ENCODE peak calls at places on chromosomes 3 and 15, in five cellular contexts. H is PC-3; U is endodermal cell; I is heart right ventricle; O is naive thymus-derived CD4-positive, alpha-beta T cell. Z is an unnamed sample.

GRCh38 chr15:53580371-53580770 is 179.1 kb downstream of the WDR72 start:
- DNase-seq in H (no peak), O (no peak), U (no peak), I (no peak), Z (no peak)

GRCh38 chr3:139759470-139759869 is 81.7 kb upstream of the NMNAT3 start:
- DNase-seq in O (no peak), H (no peak), U (no peak), I (no peak), Z (no peak)

GRCh38 chr3:129059311-129059975 is 1.1 kb upstream of the GP9 start:
- DNase-seq in O (no peak), I (no peak), U (peak), H (no peak), Z (no peak)

GRCh38 chr3:53311882-53312281 is 35.5 kb downstream of the DCP1A start:
- DNase-seq in I (no peak), U (no peak), O (no peak), H (no peak), Z (no peak)

GRCh38 chr3:43995078-43995928 is 246.4 kb upstream of the TOPAZ1 start:
- DNase-seq in H (peak), U (peak), O (no peak), I (no peak), Z (no peak)

GRCh38 chr3:76474632-76475031 is 565.3 kb upstream of the ROBO2 start:
- DNase-seq in I (no peak), U (no peak), H (no peak), O (no peak), Z (no peak)

GRCh38 chr3:2568073-2568671 is 469.5 kb downstream of the CNTN4 start:
- DNase-seq in H (no peak), U (no peak), O (no peak), I (no peak), Z (no peak)

GRCh38 chr3:99172736-99173657 is 271.5 kb upstream of the DCBLD2 start:
- DNase-seq in I (no peak), U (peak), H (peak), O (no peak), Z (peak)

GRCh38 chr3:97815149-97815917 is 6.5 kb upstream of the CRYBG3 start:
- DNase-seq in U (no peak), H (peak), O (peak), I (no peak), Z (no peak)

GRCh38 chr3:156389151-156389760 is 165.7 kb downstream of the SSR3 start:
- DNase-seq in H (no peak), U (no peak), I (peak), O (no peak), Z (no peak)

GRCh38 chr3:32321095-32321835 is 70.4 kb upstream of the CMTM7 start:
- DNase-seq in U (peak), I (peak), H (no peak), O (no peak), Z (no peak)

GRCh38 chr15:39478996-39479395 is 101.9 kb upstream of the THBS1 start:
- DNase-seq in H (no peak), U (no peak), I (no peak), O (no peak), Z (no peak)

GRCh38 chr15:66565731-66566130 is at the start of gene LCTL:
- DNase-seq in O (no peak), U (peak), H (peak), I (no peak), Z (no peak)

GRCh38 chr15:79430901-79431635 is 1.1 kb upstream of the MINAR1 start:
- DNase-seq in I (no peak), U (peak), O (no peak), H (no peak), Z (no peak)

GRCh38 chr3:37753428-37753827 is 108.3 kb upstream of the CTDSPL start:
- DNase-seq in U (no peak), H (peak), O (no peak), I (no peak), Z (peak)

GRCh38 chr15:99475754-99476412 is 89.9 kb upstream of the MEF2A start:
- DNase-seq in I (no peak), U (no peak), O (no peak), H (no peak), Z (no peak)

GRCh38 chr15:99472416-99473145 is 93.2 kb upstream of the MEF2A start:
- DNase-seq in I (no peak), U (no peak), H (no peak), O (no peak), Z (no peak)

GRCh38 chr15:99474981-99475753 is 90.6 kb upstream of the MEF2A start:
- DNase-seq in O (no peak), H (no peak), U (no peak), I (peak), Z (no peak)

GRCh38 chr15:99476413-99477222 is 89.2 kb upstream of the MEF2A start:
- DNase-seq in I (peak), O (peak), U (no peak), H (peak), Z (peak)

DNA sequence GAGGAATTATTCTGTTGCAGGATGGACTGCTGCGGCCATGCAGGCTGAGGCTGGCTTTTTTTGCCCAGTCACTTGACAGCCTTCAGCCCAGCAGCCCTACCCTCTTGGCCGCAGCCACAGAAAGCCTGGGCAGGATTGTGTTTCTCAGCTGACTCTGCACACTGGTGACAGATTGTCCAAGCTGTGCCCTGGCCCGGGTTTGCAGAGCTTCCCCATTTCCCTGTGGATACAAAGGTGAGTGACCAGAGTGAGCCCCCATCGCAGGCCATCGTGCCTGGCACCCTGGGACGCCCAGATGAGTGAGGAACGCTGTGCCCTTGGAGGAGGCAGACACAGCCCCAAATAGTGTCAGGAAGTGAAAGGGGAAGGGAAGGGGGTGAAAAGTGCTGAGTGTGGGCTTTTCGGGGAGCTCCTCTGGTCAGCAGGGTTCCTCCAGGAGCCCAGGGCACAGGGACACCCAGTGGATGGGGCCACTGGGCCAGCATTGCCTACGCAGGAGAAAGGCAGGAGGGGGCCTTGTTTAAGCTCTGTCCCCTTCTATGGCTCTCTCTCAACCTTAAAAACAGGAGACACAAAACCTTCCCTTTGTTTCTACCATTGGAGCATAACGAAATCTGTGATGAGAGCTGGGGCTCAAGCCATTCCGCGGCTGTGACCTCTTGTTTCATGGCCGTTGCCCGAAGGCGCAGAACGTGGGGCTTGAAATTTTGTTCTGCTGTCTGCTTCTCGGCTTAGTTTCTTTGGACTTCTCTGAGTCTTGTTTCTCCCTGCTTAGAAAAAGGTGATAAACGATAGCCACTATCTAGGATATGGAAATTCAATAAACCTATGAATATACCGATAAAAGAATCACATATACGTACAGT is 91.5 kb upstream of the MEF2A start:
- DNase-seq in I (peak), U (no peak), O (no peak), H (no peak), Z (no peak)
- H3K27ac ChIP-seq in I (peak), U (peak), O (no peak), H (no peak), Z (no peak)

GRCh38 chr3:150757364-150757763 is 5.6 kb downstream of the SIAH2 start:
- DNase-seq in H (no peak), I (no peak), U (no peak), O (no peak), Z (no peak)
- H3K27ac ChIP-seq in H (no peak), I (no peak), U (no peak), O (no peak), Z (peak)

DNA sequence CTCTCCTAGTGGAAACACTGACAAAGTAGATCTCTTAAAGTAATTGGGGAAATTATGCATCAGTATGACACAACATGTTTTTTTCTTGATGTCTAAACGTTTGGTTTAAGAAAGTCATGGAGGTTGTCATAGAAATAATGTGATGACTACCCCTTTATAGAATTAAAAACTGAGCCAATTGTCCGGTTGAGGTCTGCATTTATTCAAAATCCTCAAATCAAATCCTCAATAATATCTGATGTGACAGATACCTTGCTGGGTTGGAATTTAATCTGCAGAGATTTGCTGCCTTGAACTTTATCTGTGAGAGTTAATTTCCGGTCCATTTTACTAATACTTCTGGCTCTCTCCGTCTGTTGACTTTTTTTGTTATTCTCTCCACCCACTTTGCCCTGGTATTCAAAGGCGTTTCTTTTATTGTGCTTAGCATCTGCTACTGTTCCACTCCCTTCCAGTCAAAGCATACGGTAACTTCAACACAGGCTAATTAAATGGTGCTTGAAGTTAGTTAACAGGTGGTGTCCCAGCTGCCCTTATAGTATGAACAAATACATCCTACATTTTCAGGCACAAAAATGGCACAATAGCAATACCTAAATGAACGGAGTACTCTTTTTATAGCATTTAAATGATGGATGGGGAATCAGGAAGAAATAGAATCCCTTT is 628.3 kb downstream of the ROBO1 start:
- DNase-seq in I (no peak), O (no peak), U (no peak), H (no peak), Z (no peak)
- H3K27ac ChIP-seq in I (no peak), O (no peak), U (no peak), H (no peak), Z (no peak)

GRCh38 chr3:187183210-187183862 is 13.9 kb upstream of the RTP1 start:
- DNase-seq in H (no peak), I (no peak), U (peak), O (no peak), Z (no peak)
- H3K27ac ChIP-seq in H (no peak), I (no peak), U (no peak), O (no peak), Z (peak)

GRCh38 chr3:58679974-58680656 is 13.5 kb upstream of the FAM3D start:
- DNase-seq in H (peak), I (no peak), O (no peak), U (no peak), Z (no peak)

GRCh38 chr3:58683001-58683845 is 16.6 kb upstream of the FAM3D start:
- DNase-seq in U (no peak), I (no peak), H (peak), O (no peak), Z (no peak)

GRCh38 chr3:58681863-58682262 is 15.3 kb upstream of the FAM3D start:
- DNase-seq in O (no peak), H (no peak), U (no peak), I (no peak), Z (no peak)

GRCh38 chr3:58679451-58679850 is 12.9 kb upstream of the FAM3D start:
- DNase-seq in H (no peak), O (no peak), U (no peak), I (no peak), Z (no peak)

GRCh38 chr3:58680896-58681525 is 14.4 kb upstream of the FAM3D start:
- DNase-seq in H (no peak), I (no peak), O (no peak), U (no peak), Z (no peak)
- H3K27ac ChIP-seq in H (no peak), I (no peak), O (no peak), U (no peak), Z (no peak)

Z was measured in epithelial cell of prostate.